ENCODE peak calls at places on chromosomes 4 and X, in eight cellular contexts. N, Z, K, R, S, C, W and P are unnamed samples.

GRCh38 chrX:66674506-66674905 is 35.6 kb upstream of the EDA2R start:
- DNase-seq in W (no peak), S (no peak), N (no peak), C (no peak), Z (no peak), K (no peak), R (no peak), P (no peak)

GRCh38 chrX:130831347-130831722 is 71.7 kb downstream of the ENOX2 start:
- DNase-seq in C (no peak), K (no peak), S (no peak), Z (no peak), R (no peak), W (no peak), N (no peak), P (no peak)

GRCh38 chr4:109978704-109979103 is 66.0 kb downstream of the EGF start:
- DNase-seq in S (no peak), W (no peak), K (no peak), C (no peak), N (no peak), R (no peak), Z (no peak), P (no peak)

GRCh38 chrX:131987252-131987651 is 35.9 kb upstream of the STK26 start:
- DNase-seq in S (no peak), Z (no peak), K (no peak), R (no peak), W (no peak), N (no peak), C (no peak), P (no peak)

GRCh38 chrX:103656623-103657022 is 27.8 kb downstream of the TCEAL1 start:
- DNase-seq in C (peak; percentile 90), R (peak; percentile 66), K (no peak), Z (no peak), N (peak; percentile 65), W (no peak), S (no peak), P (no peak)

GRCh38 chr4:82948647-82949204 is 48.2 kb downstream of the THAP9 start:
- DNase-seq in N (peak; percentile 7), C (peak; percentile 59), R (no peak), Z (no peak), W (no peak), K (no peak), S (no peak), P (no peak)

GRCh38 chrX:53704294-53704693 is 17.8 kb upstream of the HUWE1 start:
- DNase-seq in S (no peak), N (no peak), K (no peak), R (no peak), C (no peak), Z (no peak), W (no peak), P (no peak)

GRCh38 chr4:184150102-184150839 is 67.4 kb downstream of the ENPP6 start:
- DNase-seq in K (no peak), R (no peak), S (no peak), Z (peak; percentile 9), N (no peak), C (no peak), W (no peak), P (no peak)

GRCh38 chr4:152462047-152462446 is 73.8 kb downstream of the FBXW7 start:
- DNase-seq in K (no peak), C (no peak), W (no peak), N (no peak), Z (peak; percentile 26), S (no peak), R (no peak), P (no peak)

GRCh38 chr4:61877893-61878292 is 677.8 kb downstream of the ADGRL3 start:
- DNase-seq in R (no peak), W (no peak), N (no peak), C (no peak), K (no peak), S (no peak), Z (no peak), P (no peak)

GRCh38 chrX:25858273-25858880 is 279.8 kb upstream of the MAGEB18 start:
- DNase-seq in W (no peak), S (no peak), C (peak; percentile 0), K (no peak), R (no peak), N (peak; percentile 3), Z (no peak), P (no peak)

GRCh38 chrX:18895157-18895952 is 88.6 kb downstream of the PHKA2 start:
- DNase-seq in W (no peak), R (no peak), N (peak; percentile 61), S (peak; percentile 38), Z (no peak), C (peak; percentile 87), K (peak; percentile 66), P (no peak)

GRCh38 chrX:65745992-65746391 is 78.5 kb downstream of the MSN start:
- DNase-seq in W (no peak), S (no peak), C (peak; percentile 42), N (no peak), K (no peak), Z (no peak), R (no peak), P (no peak)

GRCh38 chr4:12411072-12411471 is 982.4 kb upstream of the HS3ST1 start:
- DNase-seq in S (no peak), K (no peak), W (no peak), R (no peak), Z (no peak), C (no peak), N (no peak), P (no peak)

GRCh38 chr4:93646225-93646930 is 182.2 kb upstream of the ATOH1 start:
- DNase-seq in K (no peak), W (no peak), R (no peak), S (no peak), N (no peak), Z (no peak), C (peak; percentile 11), P (no peak)

GRCh38 chr4:2806392-2807355 is 13.8 kb downstream of the SH3BP2 start:
- DNase-seq in C (peak; percentile 93), K (peak; percentile 87), N (peak; percentile 67), S (peak; percentile 76), W (peak; percentile 79), R (no peak), Z (no peak), P (peak; percentile 86)

GRCh38 chr4:168931215-168931650 is 78.8 kb downstream of the CBR4 start:
- DNase-seq in N (no peak), C (no peak), K (no peak), W (no peak), Z (no peak), R (no peak), S (no peak), P (no peak)

GRCh38 chr4:113050837-113051236 is 1.4 kb downstream of the ANK2 start:
- DNase-seq in R (no peak), N (no peak), C (no peak), S (no peak), W (no peak), K (no peak), Z (no peak), P (no peak)

GRCh38 chr4:174631901-174632758 is 109.8 kb upstream of the HPGD start:
- DNase-seq in Z (peak; percentile 20), N (peak; percentile 48), W (no peak), K (no peak), S (no peak), C (peak; percentile 47), R (peak; percentile 5), P (no peak)

GRCh38 chrX:12978205-12979010 is 3.5 kb downstream of the TMSB4X start:
- DNase-seq in R (no peak), W (peak; percentile 70), N (peak; percentile 85), K (peak; percentile 71), S (no peak), Z (no peak), C (peak; percentile 89), P (peak; percentile 77)

GRCh38 chr4:105092356-105092755 is 54.3 kb upstream of the TET2 start:
- DNase-seq in W (peak; percentile 34), K (no peak), N (peak; percentile 73), C (peak; percentile 59), R (no peak), Z (no peak), S (no peak), P (no peak)

GRCh38 chrX:87900320-87900908 is 382.8 kb downstream of the KLHL4 start:
- DNase-seq in S (no peak), W (no peak), C (no peak), Z (no peak), N (no peak), R (no peak), K (no peak), P (no peak)

GRCh38 chr4:120824905-120825304 is 97.6 kb downstream of the PRDM5 start:
- DNase-seq in C (no peak), Z (peak; percentile 12), S (no peak), N (no peak), R (no peak), K (no peak), W (peak; percentile 38), P (no peak)

GRCh38 chrX:53263597-53264094 is 17.7 kb downstream of the IQSEC2 start:
- DNase-seq in N (peak; percentile 63), S (no peak), R (peak; percentile 71), K (no peak), Z (no peak), W (no peak), C (peak; percentile 67), P (no peak)

GRCh38 chr4:125736057-125736456 is 421.3 kb downstream of the FAT4 start:
- DNase-seq in Z (peak; percentile 3), C (peak; percentile 83), W (no peak), R (no peak), K (no peak), S (no peak), N (peak; percentile 53), P (no peak)

GRCh38 chr4:173237152-173237551 is 68.5 kb downstream of the GALNT7 start:
- DNase-seq in W (no peak), S (no peak), K (no peak), Z (no peak), N (no peak), C (no peak), R (no peak), P (no peak)
- TF ChIP-seq CTCF in W (no peak), S (no peak), K (no peak), Z (no peak), N (no peak), C (no peak), R (no peak), P (no peak)

DNA sequence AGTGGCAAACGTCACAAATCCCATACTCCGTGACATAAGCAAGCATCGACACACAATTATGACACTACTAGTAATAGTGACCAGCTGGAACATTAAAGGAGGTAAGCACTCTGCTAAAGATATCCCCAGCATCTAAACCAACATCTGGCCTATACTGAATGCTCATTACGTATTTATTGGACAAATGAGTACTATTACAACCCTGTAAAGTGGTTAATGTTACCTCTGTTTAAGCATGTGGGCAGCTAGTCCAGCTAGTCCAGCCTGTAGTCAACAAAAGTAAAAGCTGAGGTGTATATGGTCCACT is 419 bp upstream of the RPGR start:
- DNase-seq in S (no peak), R (no peak), W (no peak), Z (no peak), N (no peak), K (no peak), C (no peak), P (no peak)
- H3K4me3 ChIP-seq in S (peak overlapping the region; percentile 70), R (peak overlapping the region; percentile 51), W (peak overlapping the region; percentile 60), Z (peak overlapping the region; percentile 26), N (peak overlapping the region; percentile 26), K (peak overlapping the region; percentile 57), C (no peak overlapping the region), P (no peak overlapping the region)

GRCh38 chr4:16853653-16854052 is 44.8 kb downstream of the LDB2 start:
- DNase-seq in Z (no peak), N (no peak), R (no peak), W (no peak), S (no peak), C (no peak), K (no peak), P (no peak)
- TF ChIP-seq CTCF in Z (no peak), N (no peak), R (no peak), W (no peak), S (no peak), C (no peak), K (no peak), P (no peak)

GRCh38 chrX:7086384-7086783 is 61.1 kb upstream of the STS start:
- DNase-seq in R (no peak), S (no peak), C (peak; percentile 26), Z (no peak), W (no peak), N (no peak), K (no peak), P (no peak)
- H3K4me3 ChIP-seq in R (no peak overlapping the region), S (no peak overlapping the region), C (no peak overlapping the region), Z (no peak overlapping the region), W (no peak overlapping the region), N (no peak overlapping the region), K (no peak overlapping the region), P (no peak overlapping the region)